ENCODE peak calls at places on chromosomes 12 and 14, in four cellular contexts. C is cardiac muscle cell, G is Karpas-422, U is left lung. F is an unnamed sample.
A peak's percentile ranks its signal among the peaks of the same experiment; 100 is the strongest.

GRCh38 chr14:76762617-76763361 is 1.5 kb downstream of the VASH1 start:
- DNase-seq in G (no peak), U (no peak), C (no peak), F (no peak)

GRCh38 chr14:64729386-64730060 is 25.3 kb downstream of the PLEKHG3 start:
- DNase-seq in G (no peak), C (no peak), U (no peak), F (no peak)

GRCh38 chr14:51396222-51396815 is 156.3 kb downstream of the TMX1 start:
- DNase-seq in G (no peak), U (no peak), C (peak; percentile 89), F (no peak)

GRCh38 chr12:123799227-123799626 is 37.1 kb downstream of the DNAH10 start:
- DNase-seq in G (no peak), C (no peak), U (no peak), F (no peak)

GRCh38 chr12:102167821-102168605 is 29.6 kb downstream of the PMCH start:
- DNase-seq in C (no peak), U (no peak), G (no peak), F (no peak)

GRCh38 chr14:104244221-104245011 is 106.0 kb downstream of the KIF26A start:
- DNase-seq in G (no peak), C (no peak), U (no peak), F (no peak)

GRCh38 chr12:6461401-6462233 is 8.9 kb downstream of the VAMP1 start:
- DNase-seq in U (peak; percentile 86), G (peak; percentile 93), C (no peak), F (no peak)

GRCh38 chr14:80211143-80212024 is at the start of gene DIO2:
- DNase-seq in G (no peak), C (peak; percentile 57), U (peak; percentile 64), F (no peak)

GRCh38 chr14:50013198-50013918 is 103.0 kb downstream of the VCPKMT start:
- DNase-seq in U (no peak), G (no peak), C (no peak), F (no peak)

GRCh38 chr12:18502422-18502821 is 235.4 kb downstream of the PLCZ1 start:
- DNase-seq in U (no peak), C (no peak), G (no peak), F (no peak)

GRCh38 chr12:121719926-121720414 is 7.4 kb downstream of the TMEM120B start:
- DNase-seq in G (no peak), C (peak; percentile 71), U (no peak), F (no peak)

GRCh38 chr14:23071244-23071974 is 14.1 kb upstream of the CDH24 start:
- DNase-seq in U (peak; percentile 90), C (peak; percentile 96), G (peak; percentile 96), F (peak; percentile 56)

GRCh38 chr14:60087664-60088063 is 4.1 kb upstream of the PCNX4 start:
- DNase-seq in C (no peak), G (no peak), U (no peak), F (no peak)

GRCh38 chr14:41380017-41380416 is 226.7 kb upstream of the LRFN5 start:
- DNase-seq in G (no peak), U (no peak), C (no peak), F (no peak)

GRCh38 chr14:23097786-23098185 is 2.5 kb downstream of the C14orf119 start:
- DNase-seq in U (no peak), G (no peak), C (no peak), F (no peak)

GRCh38 chr12:3315201-3315661 is 175.8 kb upstream of the PRMT8 start:
- DNase-seq in G (no peak), C (peak; percentile 65), U (no peak), F (no peak)

GRCh38 chr12:2959508-2960431 is 573 bp downstream of the TEAD4 start:
- DNase-seq in C (peak; percentile 66), G (no peak), U (peak; percentile 84), F (no peak)

GRCh38 chr12:51322452-51322851 is 1.5 kb downstream of the BIN2 start:
- DNase-seq in G (no peak), U (no peak), C (no peak), F (no peak)

GRCh38 chr12:51323966-51324895 is at the start of gene BIN2:
- DNase-seq in C (no peak), U (peak; percentile 95), G (peak; percentile 86), F (no peak)

GRCh38 chr12:51324953-51325352 is 979 bp upstream of the BIN2 start:
- DNase-seq in G (no peak), U (no peak), C (no peak), F (no peak)

GRCh38 chr12:51321882-51322281 is 2.1 kb downstream of the BIN2 start:
- DNase-seq in U (no peak), C (no peak), G (no peak), F (no peak)

GRCh38 chr12:51323317-51323960 is 535 bp downstream of the BIN2 start:
- DNase-seq in U (no peak), G (no peak), C (no peak), F (no peak)
- H3K27ac ChIP-seq in U (peak overlapping the region; percentile 77), G (no peak overlapping the region), C (no peak overlapping the region), F (peak overlapping the region; percentile 41)

GRCh38 chr12:131452444-131452860 is 258.4 kb upstream of the SFSWAP start:
- DNase-seq in U (peak; percentile 64), G (peak; percentile 77), C (no peak), F (no peak)
- H3K4me3 ChIP-seq in U (no peak overlapping the region), G (no peak overlapping the region), C (no peak overlapping the region), F (no peak overlapping the region)

DNA sequence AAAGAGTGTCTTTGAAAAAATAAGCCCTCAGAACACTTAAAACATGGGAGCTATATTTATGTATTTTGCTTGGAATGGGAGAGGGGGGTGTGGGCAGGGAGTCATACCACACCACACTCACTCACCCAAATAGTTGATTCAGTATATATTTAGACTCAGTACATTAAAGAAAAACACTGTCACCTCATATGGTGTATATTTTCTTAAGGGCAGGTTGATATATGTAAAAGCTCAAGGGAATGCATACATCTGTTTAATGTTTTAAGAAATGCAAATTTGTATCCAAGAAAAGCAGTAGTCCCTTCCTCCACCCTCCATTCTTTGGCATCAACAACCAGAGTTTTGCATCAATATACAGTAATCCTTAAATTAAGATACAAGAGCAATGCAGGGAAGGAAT is 1.4 kb downstream of the NFYB start:
- DNase-seq in C (peak; percentile 42), U (no peak), G (peak; percentile 69), F (no peak)
- H3K4me1 ChIP-seq in C (peaks cover 56% of the 10 kb centered on the region), U (peaks cover 54% of the 10 kb centered on the region), G (peaks cover 41% of the 10 kb centered on the region), F (peaks cover 66% of the 10 kb centered on the region)

GRCh38 chr14:99265571-99265970 is 6.4 kb downstream of the BCL11B start:
- DNase-seq in G (no peak), C (no peak), U (no peak), F (no peak)
- H3K27ac ChIP-seq in G (no peak overlapping the region), C (no peak overlapping the region), U (no peak overlapping the region), F (no peak overlapping the region)

DNA sequence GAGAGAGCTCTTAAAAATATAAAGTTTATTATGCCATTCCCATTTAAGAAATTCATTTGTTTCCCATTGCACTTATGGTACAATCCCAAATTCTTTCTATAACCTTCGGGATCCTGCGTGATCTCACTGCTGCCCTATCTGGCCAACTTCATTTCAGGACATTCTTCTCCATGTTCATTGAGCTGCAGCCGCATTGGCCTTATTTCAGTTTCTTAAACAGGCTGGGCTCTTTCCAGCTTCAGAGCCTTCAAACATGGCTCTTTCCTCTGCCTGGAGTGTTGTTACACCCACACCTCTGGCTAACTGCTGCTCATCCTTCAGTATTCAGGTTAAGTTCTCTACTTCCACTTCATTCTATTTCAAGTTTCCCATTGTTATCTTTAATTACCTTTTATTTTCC is 58.5 kb upstream of the LRTM2 start:
- DNase-seq in U (no peak), C (no peak), G (no peak), F (no peak)
- H3K4me3 ChIP-seq in U (no peak overlapping the region), C (no peak overlapping the region), G (no peak overlapping the region), F (no peak overlapping the region)

GRCh38 chr14:35337074-35337556 is 44.9 kb downstream of the PSMA6 start:
- DNase-seq in U (no peak), G (no peak), C (no peak), F (no peak)
- H3K4me1 ChIP-seq in U (peaks cover 100% of the 10 kb centered on the region), G (peaks cover 9% of the 10 kb centered on the region), C (peaks cover 36% of the 10 kb centered on the region), F (peaks cover 42% of the 10 kb centered on the region)

GRCh38 chr12:56626691-56627090 is 3.4 kb downstream of the BAZ2A start:
- DNase-seq in U (no peak), G (no peak), C (no peak), F (no peak)
- H3K27ac ChIP-seq in U (no peak overlapping the region), G (no peak overlapping the region), C (peak overlapping the region; percentile 67), F (no peak overlapping the region)

GRCh38 chr14:97306785-97307246 is 509.6 kb downstream of the VRK1 start:
- DNase-seq in G (no peak), U (no peak), C (no peak), F (no peak)
- H3K4me3 ChIP-seq in G (no peak overlapping the region), U (no peak overlapping the region), C (no peak overlapping the region), F (no peak overlapping the region)

GRCh38 chr14:99574099-99574880 is 29.7 kb downstream of the CCDC85C start:
- DNase-seq in G (peak; percentile 73), C (peak; percentile 92), U (no peak), F (no peak)

GRCh38 chr14:99573436-99574098 is 30.4 kb downstream of the CCDC85C start:
- DNase-seq in U (no peak), C (no peak), G (peak; percentile 77), F (no peak)

GRCh38 chr14:99576761-99577705 is 27.0 kb downstream of the CCDC85C start:
- DNase-seq in U (no peak), G (no peak), C (no peak), F (no peak)

GRCh38 chr14:99576304-99576703 is 27.7 kb downstream of the CCDC85C start:
- DNase-seq in U (no peak), C (no peak), G (no peak), F (no peak)

GRCh38 chr14:99575043-99576023 is 28.7 kb downstream of the CCDC85C start:
- DNase-seq in G (peak; percentile 84), U (peak; percentile 92), C (no peak), F (no peak)
- H3K4me1 ChIP-seq in G (peaks cover 75% of the 10 kb centered on the region), U (peaks cover 54% of the 10 kb centered on the region), C (peaks cover 84% of the 10 kb centered on the region), F (peaks cover 8% of the 10 kb centered on the region)

DNA sequence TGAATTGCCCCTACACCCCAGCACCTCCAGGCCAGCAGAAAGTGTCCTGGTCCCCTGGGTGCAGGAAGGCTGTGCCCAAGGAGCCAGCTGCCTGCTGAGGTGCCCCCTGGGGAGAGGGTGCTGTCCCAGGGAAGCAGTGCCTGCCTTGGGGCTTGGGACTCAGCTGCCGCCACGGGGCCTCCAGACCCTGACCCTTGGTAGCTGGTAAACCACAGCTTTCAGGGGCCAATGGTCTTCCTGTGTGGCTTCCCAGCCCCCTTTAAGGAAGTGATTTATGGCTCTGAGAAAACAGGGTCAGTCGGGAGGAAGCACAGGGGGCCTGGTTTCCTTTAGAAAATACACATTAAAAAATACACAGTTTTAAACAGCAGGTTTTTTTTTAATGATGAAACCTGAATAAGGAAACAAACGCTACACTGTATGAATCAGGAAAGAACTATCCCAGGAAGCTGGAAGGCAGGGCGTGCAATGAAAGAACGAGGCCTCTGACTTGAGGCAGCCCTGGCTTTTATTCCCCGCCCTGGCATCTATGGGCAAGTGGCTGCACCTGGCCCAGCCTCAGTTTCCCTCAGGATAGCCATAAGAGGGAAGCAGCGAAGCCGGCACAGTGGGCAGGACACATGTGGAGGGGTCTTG is 40.6 kb upstream of the EML1 start:
- DNase-seq in U (no peak), G (no peak), C (peak; percentile 54), F (no peak)
- H3K27ac ChIP-seq in U (no peak overlapping the region), G (no peak overlapping the region), C (no peak overlapping the region), F (peak overlapping the region; percentile 37)

F was measured in thoracic aorta.